ENCODE peak calls at places on chromosomes 12 and 14, in six cellular contexts. H is Peyer's patch, X is mucosa of descending colon, R is AG04449, I is bronchial epithelial cell, M is choroid plexus epithelial cell. Y is an unnamed sample.

GRCh38 chr12:7108042-7108927 is 729 bp downstream of the C1RL start:
- DNase-seq in H (peak), X (peak), R (no peak), I (peak), M (peak), Y (peak)

GRCh38 chr12:27592548-27592947 is 68.5 kb downstream of the PPFIBP1 start:
- DNase-seq in H (no peak), X (peak), R (no peak), I (peak), M (peak), Y (no peak)

GRCh38 chr14:105844810-105845724 is 318.7 kb downstream of the TMEM121 start:
- DNase-seq in H (no peak), X (no peak), R (no peak), I (no peak), M (no peak), Y (no peak)

GRCh38 chr12:31749024-31749704 is 20.3 kb upstream of the AMN1 start:
- DNase-seq in H (peak), X (peak), R (peak), I (peak), M (peak), Y (no peak)

GRCh38 chr12:133130808-133131128 is 341 bp downstream of the ZNF10 start:
- DNase-seq in H (peak), X (peak), R (no peak), I (no peak), M (peak), Y (no peak)

GRCh38 chr14:80930836-80931389 is 10.6 kb downstream of the CEP128 start:
- DNase-seq in H (peak), X (peak), R (peak), I (peak), M (peak), Y (no peak)

GRCh38 chr14:64993263-64993662 is 6.6 kb downstream of the FNTB start:
- DNase-seq in H (no peak), X (no peak), R (no peak), I (no peak), M (no peak), Y (no peak)

GRCh38 chr14:84643438-84643837 is 886.5 kb upstream of the FLRT2 start:
- DNase-seq in H (no peak), X (no peak), R (no peak), I (no peak), M (no peak), Y (no peak)

GRCh38 chr12:62163368-62163767 is 96.8 kb upstream of the USP15 start:
- DNase-seq in H (no peak), X (no peak), R (no peak), I (no peak), M (no peak), Y (no peak)

GRCh38 chr12:118649765-118650585 is 273.6 kb downstream of the SUDS3 start:
- DNase-seq in H (no peak), X (no peak), R (no peak), I (no peak), M (no peak), Y (no peak)

GRCh38 chr14:95664046-95664445 is 22.2 kb upstream of the TCL1B start:
- DNase-seq in H (no peak), X (no peak), R (no peak), I (no peak), M (no peak), Y (no peak)

GRCh38 chr14:92970233-92970625 is 47.3 kb downstream of the CHGA start:
- DNase-seq in H (no peak), X (no peak), R (no peak), I (no peak), M (no peak), Y (no peak)

GRCh38 chr12:121801601-121802484 is 2.0 kb upstream of the SETD1B start:
- DNase-seq in H (no peak), X (peak), R (no peak), I (peak), M (peak), Y (no peak)

GRCh38 chr14:75229923-75230792 is 48.5 kb upstream of the FOS start:
- DNase-seq in H (peak), X (peak), R (no peak), I (peak), M (peak), Y (no peak)
- TF ChIP-seq CTCF in H (no peak), X (no peak), R (no peak), I (peak), M (peak), Y (no peak)

DNA sequence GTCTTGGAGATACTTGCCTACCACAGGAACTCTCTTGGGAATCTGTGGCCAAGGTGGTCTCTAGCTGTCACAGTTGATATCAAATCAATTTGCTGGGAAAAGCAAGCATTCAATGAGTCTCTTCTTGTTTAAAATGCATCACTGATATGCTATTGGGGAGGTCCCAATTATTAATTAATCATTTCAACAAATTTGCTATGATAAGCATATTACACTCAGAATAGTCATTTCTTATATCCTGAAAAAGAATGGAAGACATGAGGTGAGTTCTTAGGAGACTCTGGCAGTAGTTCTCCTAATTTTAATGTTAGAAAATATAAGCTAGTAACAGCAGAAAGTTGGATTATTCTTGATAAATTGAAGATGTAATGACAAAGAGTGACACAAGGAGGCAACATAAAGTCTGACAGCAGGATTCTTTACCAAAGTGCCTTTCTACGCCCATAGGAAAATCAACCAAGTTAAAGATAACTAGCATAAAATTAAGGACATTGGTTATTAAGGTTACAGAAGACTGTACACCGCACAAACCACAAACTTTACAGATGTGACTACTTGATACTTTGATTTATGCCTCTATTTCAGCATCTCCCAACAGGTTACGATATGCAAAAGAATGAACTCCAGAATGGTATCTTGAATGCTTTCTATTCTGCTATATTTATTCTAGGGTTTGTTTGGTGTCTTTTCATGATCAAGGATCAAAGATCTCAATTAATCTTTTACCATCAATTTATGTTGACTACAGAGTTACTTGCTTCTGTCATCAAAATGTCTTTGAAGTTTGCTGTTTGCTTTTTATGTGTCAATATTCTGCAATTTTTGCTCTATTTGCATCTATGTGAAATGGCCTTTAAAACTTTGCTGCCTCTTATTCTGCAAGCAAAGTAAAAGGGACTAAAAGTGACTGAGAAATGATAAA is 349.6 kb upstream of the CLEC14A start:
- DNase-seq in H (no peak), X (no peak), R (no peak), I (no peak), M (peak), Y (no peak)
- TF ChIP-seq CTCF in H (no peak), X (no peak), R (peak), I (no peak), M (no peak), Y (no peak)

GRCh38 chr14:34628681-34629135 is 1.2 kb downstream of the SNX6 start:
- DNase-seq in H (peak), X (peak), R (no peak), I (no peak), M (peak), Y (no peak)
- TF ChIP-seq CTCF in H (no peak), X (no peak), R (no peak), I (no peak), M (no peak), Y (no peak)

GRCh38 chr12:650983-651382 is 12.3 kb downstream of the NINJ2 start:
- DNase-seq in H (peak), X (no peak), R (no peak), I (no peak), M (peak), Y (no peak)
- TF ChIP-seq CTCF in H (no peak), X (no peak), R (no peak), I (no peak), M (peak), Y (no peak)

DNA sequence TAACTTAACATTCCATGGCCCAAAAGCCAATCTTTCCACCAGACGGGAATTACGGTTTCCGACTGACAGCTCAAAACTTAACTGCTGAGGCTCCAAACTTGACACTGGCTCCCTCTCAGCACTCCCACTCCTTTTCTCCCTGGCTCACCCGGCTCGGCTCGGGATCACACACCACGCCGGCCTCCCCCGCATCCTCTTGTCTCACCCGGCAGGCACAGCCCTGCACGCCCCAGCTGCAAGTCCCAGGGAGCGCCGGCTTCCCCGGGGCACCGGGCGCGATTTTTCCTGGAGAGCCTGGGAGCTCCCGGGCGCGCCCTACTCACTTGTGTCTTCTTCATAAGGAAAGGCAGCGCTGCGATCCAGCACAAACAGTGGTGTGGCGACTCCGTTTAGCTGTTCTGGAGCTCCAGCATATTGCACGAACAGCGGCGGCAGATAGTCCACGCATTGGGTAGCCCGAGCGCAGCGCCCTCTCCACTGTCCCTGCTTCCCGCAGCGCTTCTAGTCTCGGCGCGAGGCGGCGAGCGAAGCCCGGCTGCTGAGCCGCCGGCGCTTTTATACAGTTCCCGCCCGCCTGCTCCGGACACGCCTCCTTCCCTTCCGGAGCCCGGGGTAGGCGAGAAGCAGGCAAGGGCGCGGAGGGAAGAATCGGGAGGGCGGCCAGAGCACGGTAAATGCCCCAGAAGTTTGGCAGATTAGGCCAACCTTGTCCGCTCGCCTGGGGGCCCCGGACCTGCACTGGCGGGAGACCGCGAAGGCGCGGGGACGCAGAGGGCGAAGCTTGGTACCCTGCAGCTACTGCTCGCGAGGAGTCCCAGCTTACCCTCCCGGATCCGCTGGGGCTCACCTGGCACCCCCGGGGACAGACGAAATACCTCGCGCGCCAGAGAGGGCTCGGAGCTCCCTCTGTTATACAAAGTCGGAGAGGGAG is at the start of gene KITLG:
- DNase-seq in H (peak), X (peak), R (no peak), I (peak), M (peak), Y (no peak)
- TF ChIP-seq CTCF in H (no peak), X (no peak), R (peak), I (peak), M (peak), Y (no peak)

DNA sequence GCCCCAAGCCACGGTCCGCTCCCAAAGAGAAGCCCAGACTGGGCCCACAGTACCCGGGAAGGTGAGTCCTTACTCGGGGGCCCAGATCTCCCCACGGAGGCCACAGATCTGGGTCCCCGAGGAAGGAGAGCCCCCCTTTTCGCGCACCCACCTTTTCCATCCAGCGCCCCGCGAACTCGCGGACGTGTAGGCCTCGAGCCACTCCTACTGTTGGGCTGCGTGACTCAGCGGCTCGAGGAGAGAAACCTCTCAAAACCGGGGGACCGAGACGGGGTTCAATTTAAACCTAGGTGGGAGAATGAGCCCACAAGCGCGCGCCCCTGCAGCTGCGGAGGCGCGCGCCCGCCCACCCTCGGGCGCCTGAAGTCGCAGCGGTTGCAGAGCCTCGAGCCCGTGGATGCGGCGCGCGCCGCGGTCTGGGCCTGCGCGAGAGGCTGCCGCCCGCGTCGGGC is 6.3 kb downstream of the SIX6 start:
- DNase-seq in H (no peak), X (no peak), R (no peak), I (no peak), M (no peak), Y (no peak)
- TF ChIP-seq CTCF in H (no peak), X (no peak), R (no peak), I (no peak), M (no peak), Y (no peak)

GRCh38 chr12:3201741-3202500 is 124.7 kb downstream of the TSPAN9 start:
- DNase-seq in H (no peak), X (no peak), R (no peak), I (no peak), M (no peak), Y (no peak)
- TF ChIP-seq CTCF in H (no peak), X (no peak), R (no peak), I (no peak), M (peak), Y (no peak)

Y was measured in activated B cell treated with CpG ODN at 0.5 μM for 24 hours.